ENCODE peak calls at places on chromosomes 16 and 17, in eight cellular contexts. S is progenitor cell of endocrine pancreas; F is NCI-H1105 treated with DMSO at 0.1 percent for 48 hours; K is left colon; Q is omental fat pad; N is stimulated activated naive CD8-positive, alpha-beta T cell treated with anti-CD3 and anti-CD28 coated beads, Interleukin-15, amount 100 ng/mL, for 72 hours; V is endothelial cell; H is EL. O is an unnamed sample.

GRCh38 chr17:45751466-45751865 is 32.7 kb upstream of the CRHR1 start:
- DNase-seq in N (no peak), K (no peak), S (no peak), F (no peak), H (no peak), Q (no peak), V (no peak), O (no peak)

GRCh38 chr17:47288531-47289116 is 35.0 kb downstream of the ITGB3 start:
- DNase-seq in H (peak), S (no peak), V (no peak), N (no peak), F (no peak), Q (no peak), K (no peak), O (no peak)

GRCh38 chr17:60161598-60162330 is 12.0 kb downstream of the CA4 start:
- DNase-seq in Q (no peak), H (no peak), F (no peak), N (no peak), K (no peak), V (peak), S (no peak), O (no peak)

GRCh38 chr16:23803591-23804123 is 32.1 kb upstream of the PRKCB start:
- DNase-seq in K (peak), F (peak), N (peak), V (peak), Q (no peak), S (peak), H (peak), O (no peak)

GRCh38 chr17:70158581-70158980 is 10.8 kb upstream of the KCNJ2 start:
- DNase-seq in V (no peak), N (no peak), H (no peak), K (no peak), F (no peak), S (no peak), Q (no peak), O (no peak)

GRCh38 chr17:45031231-45032149 is 19.9 kb downstream of the DCAKD start:
- DNase-seq in K (no peak), S (no peak), V (no peak), F (no peak), N (no peak), Q (no peak), H (no peak), O (no peak)

GRCh38 chr16:4011225-4011939 is 104.9 kb downstream of the ADCY9 start:
- DNase-seq in V (peak), Q (no peak), H (no peak), N (no peak), F (no peak), K (no peak), S (no peak), O (no peak)

GRCh38 chr17:75069783-75070182 is 18.0 kb upstream of the SLC16A5 start:
- DNase-seq in N (no peak), Q (no peak), H (no peak), F (no peak), V (no peak), S (no peak), K (no peak), O (no peak)

GRCh38 chr17:21066394-21066793 is 23.6 kb upstream of the USP22 start:
- DNase-seq in Q (no peak), H (peak), K (no peak), S (no peak), F (no peak), V (no peak), N (no peak), O (no peak)

GRCh38 chr17:45294506-45294905 is 22.3 kb downstream of the MAP3K14 start:
- DNase-seq in H (peak), F (no peak), K (no peak), Q (no peak), S (no peak), V (no peak), N (no peak), O (no peak)

GRCh38 chr17:50200447-50201225 is 795 bp downstream of the COL1A1 start:
- DNase-seq in Q (peak), V (peak), F (peak), H (peak), K (peak), S (peak), N (peak), O (peak)

O was measured in esophagus muscularis mucosa.